ENCODE peak calls at places on chromosomes 12 and 14, in five cellular contexts. T is cardiac muscle cell, Y is uterus, Z is brain microvascular endothelial cell, I is fibroblast of lung. N is an unnamed sample. For H3K36me3, the result is how much of the 10 kb centered on the place peaks cover.

GRCh38 chr14:23327947-23328744 is 6.9 kb downstream of the PABPN1 start:
- DNase-seq in Z (peak), T (peak), I (peak), Y (peak), N (no peak)

GRCh38 chr12:57135939-57136338 is 7.7 kb downstream of the LRP1 start:
- DNase-seq in Y (peak), I (peak), Z (no peak), T (peak), N (no peak)

GRCh38 chr14:100679707-100680438 is 46.8 kb upstream of the DLK1 start:
- DNase-seq in Y (peak), Z (peak), T (peak), I (peak), N (no peak)

GRCh38 chr12:66596189-66596588 is 82.7 kb downstream of the GRIP1 start:
- DNase-seq in T (peak), Z (no peak), I (peak), Y (no peak), N (no peak)

GRCh38 chr14:51859136-51859535 is 1.3 kb upstream of the GNG2 start:
- DNase-seq in I (no peak), Y (no peak), Z (no peak), T (no peak), N (no peak)

GRCh38 chr12:91588874-91589454 is 406.3 kb upstream of the DCN start:
- DNase-seq in T (no peak), Z (no peak), I (no peak), Y (no peak), N (no peak)

GRCh38 chr14:97943619-97944018 is 1146.4 kb downstream of the VRK1 start:
- DNase-seq in T (no peak), Z (no peak), Y (no peak), I (no peak), N (no peak)

GRCh38 chr12:72093424-72093823 is 154.8 kb downstream of the TPH2 start:
- DNase-seq in Y (no peak), I (no peak), T (no peak), Z (no peak), N (no peak)

GRCh38 chr12:26691234-26691970 is 141.6 kb downstream of the ITPR2 start:
- DNase-seq in T (peak), I (peak), Y (no peak), Z (peak), N (no peak)

GRCh38 chr14:31336646-31337045 is 83.7 kb downstream of the HEATR5A start:
- DNase-seq in Z (peak), T (peak), Y (no peak), I (peak), N (no peak)

GRCh38 chr12:106584104-106585064 is 1.6 kb downstream of the RFX4 start:
- DNase-seq in I (no peak), Y (no peak), T (no peak), Z (no peak), N (no peak)

GRCh38 chr12:91104812-91105466 is 6.4 kb downstream of the LUM start:
- DNase-seq in I (no peak), Y (no peak), T (no peak), Z (no peak), N (no peak)

GRCh38 chr12:48145981-48146380 is 11.3 kb downstream of the ASB8 start:
- DNase-seq in I (no peak), Y (no peak), T (no peak), Z (no peak), N (no peak)
- H3K36me3 ChIP-seq in I (under half), Y (under half), T (half or more), Z (half or more), N (half or more)

GRCh38 chr12:47079365-47079893 is at the start of gene PCED1B:
- DNase-seq in I (peak), Z (peak), Y (peak), T (peak), N (peak)
- H3K27ac ChIP-seq in I (peak), Z (peak), Y (peak), T (no peak), N (peak)

GRCh38 chr14:64929003-64929337 is 13.6 kb downstream of the GPX2 start:
- DNase-seq in T (no peak), Z (no peak), I (no peak), Y (no peak), N (no peak)
- H3K36me3 ChIP-seq in T (under half), Z (under half), I (under half), Y (under half), N (half or more)

GRCh38 chr14:48936881-48937280 is 649.3 kb downstream of the RPS29 start:
- DNase-seq in Y (no peak), I (no peak), T (no peak), Z (no peak), N (no peak)
- H3K27ac ChIP-seq in Y (no peak), I (no peak), T (no peak), Z (no peak), N (no peak)

DNA sequence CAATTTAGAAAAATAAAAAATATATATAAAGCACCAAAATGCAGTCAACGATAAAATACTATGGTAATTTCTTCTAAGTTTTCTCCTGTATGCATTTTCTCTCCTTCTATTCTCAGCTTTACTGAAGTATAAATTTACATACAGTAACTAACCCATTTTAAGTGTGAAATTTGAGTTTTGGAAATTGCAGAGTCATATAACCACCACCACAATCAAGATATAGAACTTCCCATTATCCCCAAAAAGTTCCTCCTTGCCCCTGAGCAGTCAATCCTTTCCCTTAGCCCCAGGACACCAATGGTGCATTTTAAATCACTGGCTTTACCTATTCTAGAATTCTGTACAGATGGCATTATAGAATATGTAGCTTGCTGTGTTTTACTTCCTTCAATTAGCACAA is 31.0 kb upstream of the BBS10 start:
- DNase-seq in T (no peak), Z (no peak), I (no peak), Y (no peak), N (no peak)
- H3K36me3 ChIP-seq in T (under half), Z (under half), I (under half), Y (under half), N (under half)

GRCh38 chr12:106118-106561 is 39.6 kb downstream of the IQSEC3 start:
- DNase-seq in I (no peak), T (no peak), Z (no peak), Y (no peak), N (no peak)

GRCh38 chr12:105696-106095 is 39.1 kb downstream of the IQSEC3 start:
- DNase-seq in I (no peak), T (no peak), Z (no peak), Y (no peak), N (no peak)

GRCh38 chr12:109872-110271 is 43.3 kb downstream of the IQSEC3 start:
- DNase-seq in T (peak), I (no peak), Z (no peak), Y (no peak), N (no peak)

GRCh38 chr12:109446-109845 is 42.9 kb downstream of the IQSEC3 start:
- DNase-seq in Y (no peak), I (no peak), Z (no peak), T (no peak), N (no peak)

GRCh38 chr12:108594-108993 is 42.0 kb downstream of the IQSEC3 start:
- DNase-seq in T (no peak), Z (no peak), I (no peak), Y (no peak), N (no peak)
- H3K27ac ChIP-seq in T (no peak), Z (no peak), I (no peak), Y (no peak), N (no peak)

N was measured in lower lobe of right lung.